ENCODE peak calls at places on chromosomes 6 and 20, in eight cellular contexts. I is NCI-H1092; U is CD8-positive, alpha-beta memory T cell; C is hypothalamus; Z is stimulated activated naive CD8-positive, alpha-beta T cell treated with anti-CD3 and anti-CD28 coated beads, Interleukin-15, amount 100 ng/mL, for 72 hours; P is smooth muscle cell of the brain vasculature; F is NCI-H524; S is frontal cortex. Q is an unnamed sample.

GRCh38 chr6:131937219-131937618 is 14.0 kb downstream of the CCN2 start:
- DNase-seq in Z (no peak), I (no peak), S (no peak), C (no peak), P (no peak), U (no peak), F (no peak), Q (no peak)

GRCh38 chr6:50720623-50721022 is 7.3 kb downstream of the TFAP2D start:
- DNase-seq in U (no peak), Z (no peak), I (no peak), P (no peak), F (no peak), S (no peak), C (no peak), Q (no peak)

GRCh38 chr6:36200154-36200891 is 3.8 kb downstream of the BRPF3 start:
- DNase-seq in I (no peak), P (no peak), C (no peak), U (no peak), Z (no peak), F (no peak), S (no peak), Q (no peak)

GRCh38 chr20:38112249-38112942 is 52.7 kb downstream of the TGM2 start:
- DNase-seq in U (no peak), C (no peak), I (no peak), F (peak; percentile 61), S (no peak), P (no peak), Z (no peak), Q (no peak)

GRCh38 chr6:2959909-2960719 is 11.3 kb downstream of the SERPINB6 start:
- DNase-seq in I (no peak), F (no peak), U (no peak), Z (no peak), S (peak; percentile 42), P (no peak), C (no peak), Q (no peak)

GRCh38 chr6:35248300-35248699 is 11.2 kb upstream of the ZNF76 start:
- DNase-seq in P (no peak), C (no peak), U (no peak), S (no peak), Z (no peak), F (no peak), I (no peak), Q (peak; percentile 1)

GRCh38 chr6:81126150-81126549 is 626.3 kb downstream of the TENT5A start:
- DNase-seq in I (no peak), S (no peak), P (no peak), C (no peak), F (no peak), Z (no peak), U (no peak), Q (no peak)

GRCh38 chr6:48092550-48093217 is 18.3 kb downstream of the PTCHD4 start:
- DNase-seq in F (no peak), Z (no peak), P (no peak), U (no peak), C (no peak), I (no peak), S (no peak), Q (no peak)

GRCh38 chr20:1330075-1330830 is 1.3 kb upstream of the SDCBP2 start:
- DNase-seq in F (no peak), P (no peak), C (no peak), S (no peak), I (no peak), Z (peak; percentile 67), U (no peak), Q (peak; percentile 88)

GRCh38 chr20:7144464-7144863 is 377.0 kb downstream of the BMP2 start:
- DNase-seq in U (no peak), I (no peak), Z (no peak), S (no peak), P (no peak), C (no peak), F (no peak), Q (no peak)

GRCh38 chr6:143967861-143968498 is 40.1 kb downstream of the PLAGL1 start:
- DNase-seq in P (no peak), F (no peak), Z (no peak), C (no peak), I (no peak), S (no peak), U (no peak), Q (no peak)

GRCh38 chr6:33676416-33677152 is 34.9 kb downstream of the UQCC2 start:
- DNase-seq in P (no peak), I (no peak), S (no peak), Z (no peak), C (no peak), F (no peak), U (no peak), Q (no peak)

GRCh38 chr20:41598719-41599118 is 19.5 kb downstream of the CHD6 start:
- DNase-seq in U (no peak), P (no peak), F (no peak), Z (no peak), S (no peak), C (no peak), I (no peak), Q (no peak)

GRCh38 chr6:23106951-23107350 is 537.6 kb downstream of the HDGFL1 start:
- DNase-seq in C (no peak), P (no peak), I (no peak), Z (no peak), U (no peak), S (no peak), F (no peak), Q (no peak)

GRCh38 chr20:43662943-43663655 is 3.8 kb upstream of the MYBL2 start:
- DNase-seq in F (peak; percentile 30), P (no peak), S (no peak), I (no peak), U (no peak), C (no peak), Z (no peak), Q (no peak)

GRCh38 chr6:148441454-148441911 is 98.8 kb downstream of the SASH1 start:
- DNase-seq in Z (peak; percentile 37), P (no peak), I (no peak), S (no peak), C (no peak), U (no peak), F (no peak), Q (peak; percentile 19)

GRCh38 chr6:53984163-53984562 is 127.1 kb upstream of the MLIP start:
- DNase-seq in P (peak; percentile 47), I (no peak), F (no peak), S (no peak), Z (no peak), C (no peak), U (no peak), Q (no peak)

GRCh38 chr6:41786451-41787218 is 859 bp upstream of the TOMM6 start:
- DNase-seq in P (peak; percentile 39), U (peak; percentile 83), C (peak; percentile 91), Z (peak; percentile 87), F (peak; percentile 64), I (peak; percentile 60), S (peak; percentile 90), Q (peak; percentile 63)

GRCh38 chr6:41345901-41346300 is 10.5 kb downstream of the NCR2 start:
- DNase-seq in C (no peak), S (no peak), P (no peak), U (no peak), F (no peak), I (no peak), Z (no peak), Q (no peak)

GRCh38 chr6:128327890-128328289 is 192.5 kb downstream of the PTPRK start:
- DNase-seq in C (no peak), Z (peak; percentile 20), F (peak; percentile 85), I (no peak), S (no peak), U (peak; percentile 29), P (no peak), Q (peak; percentile 8)

GRCh38 chr6:136607932-136608772 is 57.9 kb upstream of the MAP7 start:
- DNase-seq in Z (peak; percentile 78), P (no peak), I (no peak), U (peak; percentile 59), F (peak; percentile 47), S (no peak), C (peak; percentile 59), Q (peak; percentile 69)

GRCh38 chr20:62908971-62909791 is 17.1 kb downstream of the DIDO1 start:
- DNase-seq in I (no peak), C (no peak), P (no peak), U (no peak), Z (no peak), F (no peak), S (no peak), Q (no peak)

GRCh38 chr20:59778615-59779200 is 154.7 kb downstream of the SYCP2 start:
- DNase-seq in I (no peak), P (no peak), S (no peak), Z (no peak), U (no peak), F (peak; percentile 51), C (no peak), Q (no peak)

GRCh38 chr6:154962751-154963150 is 32.4 kb upstream of the TIAM2 start:
- DNase-seq in P (peak; percentile 66), U (no peak), S (no peak), C (no peak), Z (no peak), I (no peak), F (no peak), Q (no peak)

GRCh38 chr6:84524636-84525035 is 239.8 kb downstream of the TBX18 start:
- DNase-seq in U (no peak), C (no peak), P (no peak), I (no peak), Z (no peak), F (no peak), S (no peak), Q (no peak)

GRCh38 chr20:37240337-37241055 is 21.1 kb downstream of the GHRH start:
- DNase-seq in P (no peak), U (no peak), I (no peak), F (no peak), S (no peak), Z (no peak), C (no peak), Q (no peak)

GRCh38 chr6:47780510-47781356 is 1.1 kb upstream of the OPN5 start:
- DNase-seq in P (peak; percentile 31), U (peak; percentile 34), C (peak; percentile 8), I (peak; percentile 19), Z (peak; percentile 37), S (peak; percentile 37), F (peak; percentile 64), Q (peak; percentile 44)

GRCh38 chr6:1384549-1385128 is 4.7 kb upstream of the FOXF2 start:
- DNase-seq in C (no peak), S (no peak), P (no peak), U (no peak), Z (no peak), I (no peak), F (no peak), Q (no peak)

GRCh38 chr6:41042656-41043055 is 389 bp downstream of the TSPO2 start:
- DNase-seq in Z (no peak), F (no peak), C (no peak), P (no peak), S (no peak), I (no peak), U (no peak), Q (no peak)

GRCh38 chr20:37297066-37297736 is 7.7 kb downstream of the MANBAL start:
- DNase-seq in S (no peak), F (no peak), Z (no peak), P (no peak), U (no peak), C (no peak), I (no peak), Q (no peak)

GRCh38 chr6:9540534-9541126 is 874.2 kb downstream of the TFAP2A start:
- DNase-seq in F (peak; percentile 61), U (no peak), S (peak; percentile 20), Z (no peak), I (no peak), C (no peak), P (no peak), Q (peak; percentile 38)

GRCh38 chr6:34004706-34005105 is 141.2 kb downstream of the GRM4 start:
- DNase-seq in S (no peak), P (no peak), I (no peak), Z (no peak), F (peak; percentile 60), C (no peak), U (no peak), Q (no peak)

GRCh38 chr6:31918069-31918725 is 9.3 kb upstream of the C2 start:
- DNase-seq in Z (no peak), P (no peak), C (no peak), F (no peak), S (no peak), I (no peak), U (no peak), Q (no peak)

GRCh38 chr20:53578492-53579222 is 15.0 kb downstream of the ZNF217 start:
- DNase-seq in C (peak; percentile 13), I (peak; percentile 63), Z (peak; percentile 65), S (peak; percentile 74), F (peak; percentile 83), P (peak; percentile 87), U (peak; percentile 77), Q (peak; percentile 89)